ENCODE peak calls at places on chromosomes 4 and X, in ten cellular contexts. Z, Q, W, K, M, J, S, Y, A and T are unnamed samples.

GRCh38 chrX:153687121-153688039 is at the start of gene SLC6A8:
- DNase-seq in J (peak), S (no peak), Y (peak), A (peak), Q (peak), K (no peak), Z (peak), W (peak), M (peak), T (no peak)

GRCh38 chrX:53313746-53314105 is 32.3 kb upstream of the IQSEC2 start:
- DNase-seq in S (no peak), J (no peak), K (no peak), A (no peak), M (no peak), Q (no peak), Y (no peak), W (no peak), Z (no peak), T (no peak)

GRCh38 chr4:117987464-117987863 is 46.8 kb upstream of the NDST3 start:
- DNase-seq in Y (no peak), A (no peak), W (no peak), S (no peak), K (no peak), Z (no peak), M (peak), Q (no peak), J (no peak), T (no peak)

GRCh38 chr4:175435437-175435836 is 376.6 kb downstream of the GPM6A start:
- DNase-seq in W (no peak), S (no peak), M (peak), K (no peak), J (no peak), Z (no peak), Y (no peak), A (peak), Q (no peak), T (no peak)

GRCh38 chrX:11427082-11428033 is 134.1 kb downstream of the AMELX start:
- DNase-seq in Y (peak), Q (no peak), S (no peak), Z (peak), A (peak), W (peak), J (no peak), K (no peak), M (peak), T (no peak)

GRCh38 chr4:76982638-76983579 is 33.4 kb downstream of the SEPTIN11 start:
- DNase-seq in W (no peak), A (no peak), K (no peak), M (peak), S (no peak), Q (no peak), Y (no peak), Z (no peak), J (no peak), T (no peak)

GRCh38 chr4:106971586-106971985 is 64.5 kb downstream of the DKK2 start:
- DNase-seq in M (no peak), J (no peak), Y (no peak), W (no peak), A (peak), S (no peak), Z (no peak), K (no peak), Q (no peak), T (no peak)

GRCh38 chrX:57137481-57137880 is 284 bp upstream of the SPIN2A start:
- DNase-seq in K (no peak), Q (no peak), A (peak), M (peak), Z (peak), W (no peak), Y (no peak), J (no peak), S (no peak), T (no peak)

GRCh38 chr4:144955104-144955503 is 142.9 kb downstream of the ANAPC10 start:
- DNase-seq in A (no peak), M (no peak), Y (no peak), W (no peak), Z (no peak), J (no peak), K (no peak), S (no peak), Q (no peak), T (no peak)

GRCh38 chr4:75698162-75698962 is 25.2 kb upstream of the G3BP2 start:
- DNase-seq in W (no peak), S (no peak), K (no peak), Q (no peak), J (no peak), A (no peak), Z (no peak), Y (peak), M (no peak), T (no peak)

GRCh38 chrX:33434256-33435092 is 223.1 kb upstream of the DMD start:
- DNase-seq in W (no peak), M (peak), J (peak), A (peak), Y (peak), K (no peak), S (no peak), Q (peak), Z (peak), T (peak)

GRCh38 chrX:128699716-128700285 is 647.6 kb upstream of the ACTRT1 start:
- DNase-seq in M (no peak), Y (no peak), J (no peak), W (no peak), A (no peak), Q (no peak), K (no peak), Z (no peak), S (no peak), T (no peak)

GRCh38 chr4:48939785-48940184 is 33.2 kb upstream of the OCIAD2 start:
- DNase-seq in W (no peak), J (peak), K (no peak), Z (peak), A (no peak), S (peak), Y (no peak), M (peak), Q (peak), T (peak)

GRCh38 chr4:97984545-97985131 is 158.6 kb downstream of the STPG2 start:
- DNase-seq in J (no peak), W (no peak), S (no peak), A (peak), Q (no peak), Y (peak), M (no peak), K (no peak), Z (peak), T (no peak)

DNA sequence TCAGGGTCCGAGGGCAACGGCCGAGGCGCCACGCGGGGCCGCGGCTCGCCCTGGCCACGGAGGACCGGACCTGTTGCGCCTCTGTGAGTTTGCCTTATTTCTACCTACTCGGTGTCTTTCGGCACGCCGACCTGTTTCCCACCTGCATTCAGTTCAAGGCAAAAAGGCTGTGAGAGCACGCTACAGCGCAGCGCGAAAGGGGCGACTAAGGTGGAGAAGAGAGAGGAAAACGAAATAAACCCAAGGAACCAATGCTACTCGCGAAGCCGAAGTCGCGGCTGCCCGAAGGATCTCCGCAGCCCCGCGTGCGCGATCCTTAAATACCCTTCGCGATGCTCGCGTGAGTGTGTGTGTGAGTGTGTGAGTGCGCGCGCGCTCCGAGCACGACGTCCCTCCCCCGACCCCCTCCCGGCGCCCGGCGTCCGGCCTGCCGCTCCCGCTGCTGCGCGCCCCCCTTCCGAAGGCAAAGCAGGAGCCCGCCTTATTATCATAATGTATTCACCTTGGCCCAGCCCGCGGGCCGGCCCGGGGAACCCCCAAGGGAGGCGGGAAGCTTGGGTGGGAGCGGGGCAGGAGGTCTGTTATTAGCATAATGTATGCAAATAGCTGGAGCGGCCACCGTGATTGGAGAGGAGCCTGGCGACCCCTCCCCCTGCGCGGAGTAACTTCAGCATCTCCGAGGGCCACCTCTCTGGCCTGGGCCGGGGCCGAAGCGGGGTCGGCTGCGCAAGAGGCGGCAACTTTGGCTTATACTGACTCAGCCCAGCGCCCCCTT is at the start of gene COL25A1:
- DNase-seq in Y (peak), J (peak), A (peak), M (peak), Z (peak), S (no peak), Q (no peak), W (peak), K (no peak), T (no peak)
- H3K4me3 ChIP-seq in Y (peak), J (peak), A (peak), M (peak), Z (peak), S (peak), Q (no peak), W (peak), K (peak), T (peak)

GRCh38 chrX:118346258-118347094 is 570 bp downstream of the WDR44 start:
- DNase-seq in Y (peak), W (peak), S (no peak), Z (peak), J (peak), A (peak), K (no peak), M (no peak), Q (no peak), T (no peak)
- TF ChIP-seq CTCF in Y (no peak), W (no peak), S (peak), Z (no peak), J (no peak), A (peak), K (no peak), M (peak), Q (no peak), T (no peak)

DNA sequence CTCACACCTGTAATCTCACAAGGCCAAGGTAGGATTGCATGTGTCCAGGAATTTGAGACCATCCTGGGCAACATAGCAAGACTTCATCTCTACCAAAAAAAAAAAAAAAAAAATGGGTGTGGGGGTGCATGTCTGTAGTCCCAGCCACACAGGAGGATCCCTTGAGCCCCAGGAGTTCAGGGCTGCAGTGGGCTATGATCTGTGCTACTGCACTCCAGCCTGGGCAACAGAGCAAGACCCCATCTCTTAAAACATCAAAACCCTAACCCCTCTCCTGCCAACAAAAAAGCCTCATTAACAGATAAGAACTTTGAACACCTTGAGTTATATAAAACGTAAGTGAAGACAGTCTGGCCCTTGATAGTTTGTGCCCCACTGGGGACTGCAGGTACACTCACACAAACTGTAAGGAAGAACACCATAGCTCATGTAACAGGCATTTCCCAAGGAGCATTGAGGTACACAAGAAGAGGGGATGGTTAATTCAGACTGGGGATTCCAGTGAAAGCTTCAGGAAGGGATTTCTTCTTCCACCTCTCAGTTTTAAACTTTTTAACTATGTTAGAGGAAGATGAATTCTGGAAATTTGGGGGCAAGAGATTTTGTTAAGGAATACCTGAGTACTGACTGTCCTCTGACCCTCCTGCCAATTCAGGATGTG is 34.7 kb downstream of the RBPJ start:
- DNase-seq in M (no peak), J (no peak), S (no peak), Y (no peak), K (no peak), Z (peak), W (no peak), Q (no peak), A (no peak), T (no peak)
- H3K4me3 ChIP-seq in M (no peak), J (no peak), S (no peak), Y (no peak), K (no peak), Z (no peak), W (no peak), Q (no peak), A (no peak), T (no peak)

GRCh38 chrX:40749874-40750273 is 14.5 kb upstream of the MED14 start:
- DNase-seq in M (no peak), Y (peak), K (no peak), J (no peak), S (no peak), W (no peak), A (no peak), Z (no peak), Q (no peak), T (no peak)

GRCh38 chrX:40746536-40746935 is 11.2 kb upstream of the MED14 start:
- DNase-seq in A (no peak), Z (no peak), J (no peak), M (no peak), S (no peak), W (no peak), Y (no peak), K (no peak), Q (no peak), T (no peak)

DNA sequence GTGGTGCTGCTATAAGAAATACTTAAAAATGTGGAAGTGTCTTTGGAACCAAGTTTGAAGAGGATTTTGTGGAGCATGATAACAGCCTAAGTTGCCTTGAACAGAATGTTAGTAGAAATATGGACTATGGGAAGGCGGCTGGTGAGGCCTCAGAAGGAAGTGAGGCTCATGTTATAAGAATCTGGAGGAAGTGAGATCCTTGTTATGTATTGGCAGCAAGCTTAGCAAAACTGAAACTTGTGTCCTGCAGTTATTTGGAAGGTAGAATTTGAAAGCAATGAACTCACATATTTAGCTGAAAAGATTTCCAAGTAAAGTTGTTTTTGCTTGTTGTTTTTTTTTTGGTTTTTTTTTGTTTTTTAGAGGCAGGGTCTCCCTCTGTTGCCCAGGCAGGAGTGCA is 13.6 kb upstream of the MED14 start:
- DNase-seq in Q (no peak), J (no peak), Z (no peak), M (no peak), Y (peak), K (no peak), W (no peak), S (no peak), A (no peak), T (no peak)
- TF ChIP-seq CTCF in Q (no peak), J (no peak), Z (no peak), M (no peak), Y (no peak), K (no peak), W (no peak), S (no peak), A (no peak), T (no peak)

GRCh38 chr4:94758700-94759399 is 1.1 kb downstream of the BMPR1B start:
- DNase-seq in J (no peak), M (no peak), S (no peak), Q (peak), Y (no peak), A (peak), K (no peak), Z (peak), W (no peak), T (no peak)
- H3K4me3 ChIP-seq in J (peak), M (peak), S (peak), Q (peak), Y (no peak), A (peak), K (peak), Z (peak), W (peak), T (peak)

DNA sequence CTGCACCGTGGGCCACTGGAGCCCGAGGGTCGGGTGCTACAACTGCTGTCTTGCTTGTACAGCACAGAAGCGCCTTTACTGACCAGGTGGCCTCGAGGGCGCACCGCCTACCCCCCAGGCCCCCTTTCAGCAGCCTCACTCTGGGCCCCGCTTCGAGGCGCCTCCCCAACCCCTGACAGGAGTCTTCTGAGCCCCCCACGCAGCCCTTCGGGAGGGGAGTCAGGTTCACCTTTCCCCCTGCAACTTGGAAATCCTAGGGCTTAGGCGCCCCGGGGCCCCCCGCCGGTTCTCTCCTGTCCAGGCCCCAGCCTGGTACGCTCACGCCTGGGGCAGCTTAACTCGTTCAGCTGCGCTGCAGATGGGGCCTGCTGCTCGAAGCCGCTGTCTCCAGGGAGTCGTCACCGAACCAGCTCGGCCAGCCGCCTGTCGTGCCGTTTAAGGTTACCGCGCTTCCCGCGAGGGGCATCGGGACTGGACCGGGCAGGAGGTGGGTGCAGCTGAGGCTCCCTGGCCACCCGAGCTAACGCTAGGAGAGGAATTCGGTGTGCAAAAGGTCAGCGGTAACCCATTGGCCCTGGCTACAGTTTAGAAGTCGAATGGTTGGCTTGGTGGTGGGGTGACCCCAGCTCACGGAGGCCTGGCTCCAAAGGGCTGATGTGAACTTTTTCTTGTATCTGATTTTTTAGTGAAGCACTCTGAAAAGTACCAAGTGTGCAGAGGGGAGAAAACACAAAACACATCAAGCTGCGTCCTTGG is 58.9 kb upstream of the BCOR start:
- DNase-seq in K (no peak), W (no peak), M (no peak), A (peak), Q (no peak), J (no peak), S (no peak), Y (no peak), Z (no peak), T (no peak)
- TF ChIP-seq CTCF in K (no peak), W (no peak), M (no peak), A (no peak), Q (no peak), J (no peak), S (no peak), Y (no peak), Z (no peak), T (no peak)

GRCh38 chr4:112029642-112030235 is 115.5 kb upstream of the FAM241A start:
- DNase-seq in K (no peak), S (no peak), J (no peak), Q (no peak), W (no peak), A (peak), Y (no peak), Z (no peak), M (no peak), T (no peak)
- H3K4me3 ChIP-seq in K (no peak), S (no peak), J (no peak), Q (no peak), W (no peak), A (no peak), Y (no peak), Z (no peak), M (no peak), T (no peak)

GRCh38 chrX:51860679-51861078 is 32.7 kb upstream of the MAGED1 start:
- DNase-seq in Z (peak), A (peak), K (no peak), M (peak), Q (peak), J (no peak), W (no peak), S (no peak), Y (peak), T (no peak)
- TF ChIP-seq CTCF in Z (peak), A (peak), K (no peak), M (peak), Q (peak), J (peak), W (peak), S (peak), Y (no peak), T (peak)

DNA sequence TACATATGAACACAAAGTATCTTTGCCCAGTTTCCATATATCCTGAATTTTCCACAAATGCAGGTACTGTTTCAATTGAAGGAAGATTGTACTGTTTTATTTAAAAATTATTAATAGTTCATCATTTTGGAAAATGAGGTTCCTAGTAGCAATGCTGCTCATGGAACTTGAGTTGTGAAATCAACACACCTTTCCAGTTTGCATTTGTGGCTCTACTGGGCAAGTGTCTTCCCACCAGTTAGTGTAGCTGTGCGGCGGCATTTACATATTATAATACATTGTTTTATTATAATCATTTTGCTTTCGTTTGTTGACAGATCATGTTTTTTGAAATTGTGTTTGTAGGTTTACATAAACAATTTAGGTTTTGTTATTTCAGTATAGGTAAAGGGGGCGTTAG is 2.0 kb upstream of the DDX3X start:
- DNase-seq in M (no peak), Y (no peak), J (no peak), W (no peak), K (no peak), Q (no peak), S (no peak), A (no peak), Z (no peak), T (no peak)
- H3K4me3 ChIP-seq in M (peak), Y (peak), J (peak), W (peak), K (peak), Q (peak), S (peak), A (peak), Z (no peak), T (no peak)

GRCh38 chr4:4856071-4857000 is 3.1 kb upstream of the MSX1 start:
- DNase-seq in K (no peak), A (peak), Y (no peak), Z (no peak), J (no peak), M (no peak), Q (no peak), W (peak), S (no peak), T (no peak)

GRCh38 chr4:4858527-4858926 is 938 bp upstream of the MSX1 start:
- DNase-seq in J (no peak), K (no peak), Q (no peak), Y (no peak), W (peak), Z (no peak), M (no peak), S (no peak), A (peak), T (no peak)

GRCh38 chr4:4857809-4858508 is 1.5 kb upstream of the MSX1 start:
- DNase-seq in W (peak), J (no peak), K (no peak), Q (no peak), S (no peak), M (no peak), A (peak), Z (no peak), Y (no peak), T (no peak)

GRCh38 chr4:4855293-4856070 is 4.0 kb upstream of the MSX1 start:
- DNase-seq in Q (no peak), K (no peak), W (peak), S (no peak), Z (no peak), J (no peak), Y (no peak), A (peak), M (no peak), T (no peak)

GRCh38 chr4:4857001-4857808 is 2.3 kb upstream of the MSX1 start:
- DNase-seq in M (no peak), A (no peak), Q (no peak), Z (no peak), W (peak), K (no peak), Y (no peak), J (no peak), S (no peak), T (no peak)
- TF ChIP-seq CTCF in M (no peak), A (no peak), Q (no peak), Z (no peak), W (no peak), K (no peak), Y (no peak), J (no peak), S (no peak), T (no peak)